ENCODE peak calls at places on chromosome 2, in four cellular contexts. H is OCI-LY7, N is tibial nerve, E is small intestine. L is an unnamed sample.

GRCh38 chr2:170324640-170325046 is 146.7 kb downstream of the MYO3B start:
- DNase-seq in E (peak), N (no peak), H (peak), L (peak)

GRCh38 chr2:151374426-151374825 is 17.0 kb downstream of the TNFAIP6 start:
- DNase-seq in N (no peak), H (no peak), E (no peak), L (peak)

GRCh38 chr2:27086090-27086721 is 366 bp upstream of the KHK start:
- DNase-seq in E (peak), N (peak), H (peak), L (peak)

GRCh38 chr2:68292108-68292710 is 27.5 kb downstream of the CNRIP1 start:
- DNase-seq in H (peak), N (no peak), E (peak), L (no peak)

GRCh38 chr2:46913471-46914381 is 1.9 kb downstream of the MCFD2 start:
- DNase-seq in E (peak), H (no peak), N (no peak), L (no peak)

GRCh38 chr2:159091381-159091780 is 122.9 kb downstream of the TANC1 start:
- DNase-seq in N (no peak), E (no peak), H (no peak), L (peak)

GRCh38 chr2:236935131-236935530 is 150.6 kb upstream of the COPS8 start:
- DNase-seq in H (no peak), N (no peak), E (no peak), L (no peak)

GRCh38 chr2:108297436-108298141 is 8.9 kb downstream of the SULT1C2 start:
- DNase-seq in E (no peak), H (no peak), N (no peak), L (no peak)

GRCh38 chr2:144703852-144704324 is 184.0 kb upstream of the ZEB2 start:
- DNase-seq in N (peak), H (peak), E (no peak), L (peak)

GRCh38 chr2:100140582-100140981 is 1.8 kb downstream of the AFF3 start:
- DNase-seq in H (peak), N (no peak), E (no peak), L (no peak)

GRCh38 chr2:105261061-105261460 is 19.5 kb downstream of the GPR45 start:
- DNase-seq in E (no peak), H (no peak), N (no peak), L (peak)

GRCh38 chr2:168687314-168687713 is 115.1 kb upstream of the NOSTRIN start:
- DNase-seq in E (no peak), H (peak), N (peak), L (no peak)

GRCh38 chr2:2746731-2747130 is 415.7 kb upstream of the MYT1L start:
- DNase-seq in E (no peak), N (no peak), H (no peak), L (no peak)

GRCh38 chr2:42510191-42510929 is 16.6 kb upstream of the KCNG3 start:
- DNase-seq in H (no peak), N (no peak), E (no peak), L (no peak)

GRCh38 chr2:139720056-139720455 is 939.9 kb upstream of the NXPH2 start:
- DNase-seq in E (no peak), H (no peak), N (no peak), L (no peak)

GRCh38 chr2:54657664-54658083 is 65.8 kb upstream of the EML6 start:
- DNase-seq in N (peak), H (peak), E (peak), L (no peak)

GRCh38 chr2:191321861-191322662 is 76.9 kb downstream of the MYO1B start:
- DNase-seq in N (no peak), E (peak), H (no peak), L (no peak)

GRCh38 chr2:104952976-104953375 is 84.9 kb upstream of the MRPS9 start:
- DNase-seq in N (no peak), E (no peak), H (no peak), L (no peak)

GRCh38 chr2:73983322-73984202 is 1.1 kb upstream of the TET3 start:
- DNase-seq in H (peak), N (no peak), E (peak), L (no peak)

GRCh38 chr2:178279636-178280035 is 85.3 kb downstream of the OSBPL6 start:
- DNase-seq in E (peak), H (no peak), N (no peak), L (no peak)

GRCh38 chr2:129744649-129745048 is 234.8 kb upstream of the RAB6C start:
- DNase-seq in E (no peak), H (no peak), N (no peak), L (no peak)

GRCh38 chr2:24586955-24587354 is 95.9 kb downstream of the NCOA1 start:
- DNase-seq in E (no peak), H (no peak), N (no peak), L (no peak)

GRCh38 chr2:233779722-233780121 is 1.6 kb downstream of the MROH2A start:
- DNase-seq in E (no peak), N (no peak), H (no peak), L (no peak)

GRCh38 chr2:239757154-239757760 is 267.9 kb downstream of the NDUFA10 start:
- DNase-seq in N (no peak), H (no peak), E (no peak), L (no peak)
- H3K27ac ChIP-seq in N (no peak), H (no peak), E (no peak), L (peak)

GRCh38 chr2:241339839-241340471 is 16.1 kb upstream of the FARP2 start:
- DNase-seq in E (no peak), N (no peak), H (no peak), L (no peak)

GRCh38 chr2:241330616-241330981 is 14.9 kb downstream of the SEPTIN2 start:
- DNase-seq in H (no peak), N (no peak), E (no peak), L (no peak)

GRCh38 chr2:241340621-241341163 is 15.4 kb upstream of the FARP2 start:
- DNase-seq in N (no peak), E (no peak), H (peak), L (no peak)

GRCh38 chr2:241329669-241330615 is 14.2 kb downstream of the SEPTIN2 start:
- DNase-seq in H (no peak), N (no peak), E (no peak), L (no peak)

DNA sequence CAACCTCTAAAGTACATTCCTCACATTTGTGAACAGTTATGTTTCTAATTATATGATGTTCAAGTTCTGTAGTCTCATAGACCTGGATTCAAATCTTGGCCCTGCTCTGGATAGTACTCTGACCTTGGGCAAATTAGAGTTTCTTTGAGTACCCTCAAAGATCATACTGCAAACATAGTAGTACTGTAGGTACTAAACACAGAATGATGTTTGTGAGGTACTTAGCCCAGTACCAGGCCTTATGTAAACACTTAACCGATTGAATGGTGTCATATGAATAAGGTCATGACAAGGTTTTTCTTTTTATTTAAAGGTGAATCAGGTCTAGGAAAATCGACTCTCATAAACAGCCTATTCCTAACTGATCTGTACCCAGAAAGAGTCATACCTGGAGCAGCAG is 19.1 kb downstream of the SEPTIN2 start:
- DNase-seq in E (no peak), N (no peak), H (no peak), L (no peak)
- H3K4me3 ChIP-seq in E (no peak), N (no peak), H (no peak), L (no peak)

GRCh38 chr2:147442766-147443165 is 402.1 kb upstream of the ACVR2A start:
- DNase-seq in N (no peak), E (no peak), H (no peak), L (no peak)
- H3K27ac ChIP-seq in N (no peak), E (no peak), H (no peak), L (no peak)

DNA sequence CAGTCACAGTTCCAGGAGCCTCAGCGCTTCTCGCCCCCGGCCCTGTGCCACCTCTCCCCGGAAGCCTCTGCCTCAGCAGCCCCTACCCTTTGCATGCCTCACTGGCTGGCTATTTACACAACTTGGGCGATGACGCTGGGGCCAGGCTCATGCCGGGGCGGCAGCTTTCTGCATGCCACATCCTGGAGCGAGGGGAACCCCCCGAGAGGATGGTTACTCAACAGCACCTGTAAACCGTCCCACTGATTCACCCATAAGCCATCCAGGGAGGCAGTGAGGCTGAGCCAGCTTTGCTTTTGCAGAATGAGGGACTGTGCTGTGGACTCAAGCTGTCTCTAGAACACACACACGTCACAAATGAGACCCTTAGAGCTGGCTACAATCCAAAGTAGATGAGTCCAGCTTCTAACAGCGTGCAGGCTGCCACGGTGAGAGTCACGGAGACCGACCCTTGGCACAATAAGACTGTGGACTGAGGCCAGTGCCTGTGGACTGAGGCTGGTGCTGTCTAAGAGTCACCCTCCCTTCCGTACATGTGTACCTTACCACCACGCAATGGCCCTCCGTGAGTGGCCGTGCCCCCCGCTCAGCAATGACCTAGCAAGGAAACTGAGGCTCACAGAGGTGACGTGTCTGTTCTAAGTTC is 45.6 kb upstream of the ODC1 start:
- DNase-seq in H (peak), E (peak), N (no peak), L (peak)
- H3K4me3 ChIP-seq in H (no peak), E (no peak), N (no peak), L (no peak)

GRCh38 chr2:122736279-122736678 is 980.8 kb downstream of the TSN start:
- DNase-seq in N (no peak), E (no peak), H (no peak), L (no peak)

GRCh38 chr2:122740594-122740948 is 985.1 kb downstream of the TSN start:
- DNase-seq in H (no peak), E (no peak), N (no peak), L (no peak)

GRCh38 chr2:122739732-122740593 is 984.5 kb downstream of the TSN start:
- DNase-seq in N (no peak), H (no peak), E (no peak), L (no peak)

GRCh38 chr2:122737429-122738077 is 982.1 kb downstream of the TSN start:
- DNase-seq in N (no peak), E (no peak), H (no peak), L (no peak)

DNA sequence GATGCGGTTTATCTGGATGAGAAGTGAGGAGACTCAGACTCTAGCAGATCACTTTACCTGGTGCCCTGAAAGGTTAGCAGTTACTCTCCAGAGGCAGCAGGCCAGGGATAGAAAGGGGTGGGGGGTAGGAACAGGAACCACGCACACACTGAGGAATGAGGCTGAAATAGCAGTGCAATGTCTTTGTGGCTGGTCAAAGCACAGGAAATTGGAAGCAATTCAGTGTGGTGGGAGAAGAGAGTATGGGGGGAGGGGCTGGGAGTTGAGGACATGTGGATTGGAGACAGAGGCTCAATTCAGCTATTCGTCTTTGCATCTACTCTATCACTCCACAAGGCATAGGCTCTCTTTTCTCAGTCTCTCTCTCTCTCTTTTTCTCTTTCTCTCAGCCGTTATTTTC is 979.3 kb downstream of the TSN start:
- DNase-seq in H (no peak), E (no peak), N (no peak), L (no peak)
- H3K27ac ChIP-seq in H (no peak), E (no peak), N (no peak), L (no peak)

DNA sequence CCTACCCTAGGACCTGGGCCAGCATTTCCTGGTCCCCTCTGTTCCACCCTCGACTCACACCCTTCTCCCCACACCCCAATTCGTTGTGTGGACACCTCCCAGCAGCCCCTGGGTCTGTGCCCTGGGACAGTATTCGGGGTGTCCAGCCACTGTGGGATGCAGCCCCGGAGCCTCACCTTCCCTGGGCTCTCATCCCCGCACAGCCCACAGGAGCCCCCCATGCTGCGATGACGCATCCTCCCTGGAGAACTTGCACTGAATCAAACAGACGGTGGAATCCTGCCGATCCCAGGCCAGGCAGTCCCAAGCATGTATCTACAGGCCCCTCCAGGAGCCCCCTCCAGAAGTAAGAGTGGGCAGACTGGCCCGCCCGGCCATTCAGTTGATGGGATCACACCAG is 9.7 kb downstream of the ITM2C start:
- DNase-seq in H (no peak), E (no peak), N (no peak), L (peak)
- H3K4me3 ChIP-seq in H (no peak), E (no peak), N (no peak), L (no peak)

DNA sequence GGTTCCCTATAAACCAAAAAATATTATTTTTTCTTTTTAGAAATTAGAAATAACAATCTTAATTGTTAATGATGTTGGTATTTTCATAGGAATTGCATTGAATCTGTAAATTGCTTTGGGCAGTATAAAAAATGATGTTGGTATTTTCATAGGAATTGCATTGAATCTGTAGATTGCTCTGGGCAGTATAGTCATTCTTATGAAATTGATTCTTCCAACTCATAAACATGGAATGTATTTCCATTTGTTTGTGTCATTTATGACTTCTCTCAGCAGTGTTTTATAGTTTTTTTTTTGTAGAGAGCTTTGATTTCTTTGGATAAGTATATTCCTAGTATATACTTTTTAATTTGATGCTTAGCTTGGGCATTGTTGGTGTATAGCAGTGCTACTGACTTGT is 82.0 kb upstream of the NT5C1B start:
- DNase-seq in H (no peak), N (no peak), E (no peak), L (no peak)
- H3K27ac ChIP-seq in H (no peak), N (no peak), E (no peak), L (no peak)

GRCh38 chr2:221501883-221502269 is 70.2 kb downstream of the EPHA4 start:
- DNase-seq in H (no peak), E (no peak), N (no peak), L (no peak)
- H3K4me3 ChIP-seq in H (no peak), E (no peak), N (no peak), L (no peak)

GRCh38 chr2:39725401-39725800 is 53.7 kb downstream of the THUMPD2 start:
- DNase-seq in N (no peak), E (no peak), H (no peak), L (peak)
- H3K27ac ChIP-seq in N (no peak), E (no peak), H (no peak), L (peak)

L was measured in SJSA1.